ENCODE peak calls at places on chromosomes 7 and 10, in six cellular contexts. Y is upper lobe of right lung, F is fibroblast of lung, S is right atrium auricular region, A is tibial artery, T is breast epithelium. I is an unnamed sample. For H3K4me1, the result is how much of the 10 kb centered on the place peaks cover.

GRCh38 chr10:121694966-121695340 is 96.7 kb upstream of the FGFR2 start:
- DNase-seq in Y (no peak), F (no peak), S (no peak), A (no peak), T (no peak), I (no peak)

GRCh38 chr10:93813507-93814465 is 56.0 kb downstream of the LGI1 start:
- DNase-seq in Y (peak), F (peak), S (peak), A (peak), T (no peak), I (peak)

GRCh38 chr7:116025098-116025809 is 5.3 kb downstream of the TFEC start:
- DNase-seq in Y (no peak), F (peak), S (no peak), A (no peak), T (no peak), I (no peak)

GRCh38 chr10:122357685-122358084 is 16.8 kb upstream of the PLEKHA1 start:
- DNase-seq in Y (no peak), F (no peak), S (no peak), A (no peak), T (no peak), I (no peak)

GRCh38 chr10:12042409-12042796 is 206 bp downstream of the UPF2 start:
- DNase-seq in Y (peak), F (no peak), S (no peak), A (no peak), T (peak), I (peak)

GRCh38 chr7:44287488-44288380 is 37.7 kb downstream of the CAMK2B start:
- DNase-seq in Y (peak), F (no peak), S (peak), A (peak), T (peak), I (peak)

GRCh38 chr7:127536426-127537152 is 48.8 kb downstream of the GCC1 start:
- DNase-seq in Y (no peak), F (no peak), S (no peak), A (no peak), T (no peak), I (no peak)

GRCh38 chr7:108528183-108528712 is 2.3 kb upstream of the PNPLA8 start:
- DNase-seq in Y (no peak), F (no peak), S (no peak), A (no peak), T (no peak), I (no peak)

GRCh38 chr10:24209421-24209770 is 458 bp downstream of the KIAA1217 start:
- DNase-seq in Y (no peak), F (peak), S (peak), A (no peak), T (no peak), I (no peak)

GRCh38 chr10:45640049-45640448 is 32.5 kb downstream of the ZFAND4 start:
- DNase-seq in Y (no peak), F (no peak), S (no peak), A (no peak), T (no peak), I (no peak)

GRCh38 chr10:132421377-132422168 is 24.6 kb downstream of the PWWP2B start:
- DNase-seq in Y (peak), F (peak), S (peak), A (peak), T (no peak), I (peak)

GRCh38 chr10:106474891-106475290 is 689.6 kb downstream of the SORCS1 start:
- DNase-seq in Y (no peak), F (no peak), S (no peak), A (no peak), T (no peak), I (no peak)

GRCh38 chr7:12111461-12112405 is 99.4 kb upstream of the TMEM106B start:
- DNase-seq in Y (peak), F (peak), S (no peak), A (no peak), T (no peak), I (peak)

GRCh38 chr10:13448216-13448615 is 80.6 kb downstream of the BEND7 start:
- DNase-seq in Y (no peak), F (no peak), S (no peak), A (no peak), T (no peak), I (no peak)

GRCh38 chr7:115352375-115352774 is 430.5 kb downstream of the MDFIC start:
- DNase-seq in Y (no peak), F (peak), S (no peak), A (no peak), T (no peak), I (no peak)

GRCh38 chr10:45308707-45309106 is 6.7 kb downstream of the OR13A1 start:
- DNase-seq in Y (no peak), F (no peak), S (no peak), A (no peak), T (no peak), I (no peak)

GRCh38 chr7:98231489-98232275 is 20.4 kb downstream of the TECPR1 start:
- DNase-seq in Y (no peak), F (no peak), S (no peak), A (no peak), T (no peak), I (no peak)
- TF ChIP-seq CTCF in Y (no peak), F (no peak), S (no peak), A (no peak), T (no peak), I (no peak)

DNA sequence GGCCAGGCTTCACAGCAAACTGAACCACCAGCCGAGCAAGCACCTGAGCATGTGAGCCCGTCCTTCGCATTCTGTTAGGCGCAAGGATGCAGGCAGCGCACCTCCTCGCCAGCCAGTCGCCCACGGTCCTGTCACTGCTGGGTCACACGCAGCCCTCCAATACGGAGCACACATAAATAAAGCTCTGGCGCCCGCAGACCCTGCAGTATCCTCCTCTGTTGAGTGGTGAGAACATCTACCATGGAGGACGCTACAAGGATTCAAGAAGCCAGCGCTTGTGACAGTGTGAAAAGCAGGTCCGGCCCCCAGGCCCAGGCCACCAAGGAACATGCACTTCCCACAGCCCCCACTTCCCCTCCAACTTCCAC is 34.9 kb downstream of the VOPP1 start:
- DNase-seq in Y (no peak), F (no peak), S (no peak), A (no peak), T (no peak), I (no peak)
- H3K4me1 ChIP-seq in Y (under half), F (under half), S (under half), A (under half), T (under half), I (half or more)

DNA sequence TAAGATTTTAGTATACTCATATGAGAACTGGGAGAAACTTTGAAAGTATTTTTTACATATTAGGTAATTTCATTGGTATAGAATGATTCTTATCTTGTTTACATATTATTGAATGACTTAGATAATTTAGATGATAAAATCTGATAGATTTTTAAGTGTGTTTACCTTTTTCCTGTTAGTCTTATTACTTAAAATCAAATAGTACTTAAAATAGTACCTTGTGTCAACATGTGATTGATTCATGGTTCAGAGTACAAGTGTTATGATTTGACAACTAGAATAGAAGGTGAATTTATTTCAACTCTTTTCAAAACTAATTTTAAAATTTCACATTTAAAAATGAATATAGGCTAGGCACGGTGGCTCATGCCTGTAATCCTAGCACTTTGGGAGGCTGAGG is 4.1 kb downstream of the MKLN1 start:
- DNase-seq in Y (no peak), F (no peak), S (no peak), A (no peak), T (no peak), I (no peak)
- H3K4me3 ChIP-seq in Y (no peak), F (no peak), S (no peak), A (no peak), T (no peak), I (no peak)

GRCh38 chr7:20828947-20829346 is 42.3 kb upstream of the SP8 start:
- DNase-seq in Y (no peak), F (no peak), S (no peak), A (no peak), T (no peak), I (no peak)
- TF ChIP-seq CTCF in Y (no peak), F (no peak), S (no peak), A (no peak), T (no peak), I (no peak)